ENCODE peak calls at places on chromosomes 11 and 22, in eight cellular contexts. D is lower leg skin, O is body of pancreas, R is testis, B is uterus, L is transverse colon, P is right lobe of liver, T is thyroid gland. W is an unnamed sample.

GRCh38 chr11:16561150-16561549 is 177.3 kb upstream of the C11orf58 start:
- DNase-seq in D (no peak), O (no peak), R (no peak), B (no peak), L (no peak), P (no peak), T (no peak), W (no peak)

GRCh38 chr11:3823303-3823702 is 14.9 kb downstream of the PGAP2 start:
- DNase-seq in D (no peak), O (no peak), R (no peak), B (no peak), L (no peak), P (no peak), T (no peak), W (no peak)

GRCh38 chr11:64044730-64045386 is 9.1 kb downstream of the FLRT1 start:
- DNase-seq in D (no peak), O (peak; percentile 9), R (no peak), B (no peak), L (no peak), P (no peak), T (peak; percentile 65), W (no peak)

GRCh38 chr11:62664405-62665074 is 470 bp downstream of the C11orf98 start:
- DNase-seq in D (no peak), O (peak; percentile 76), R (peak; percentile 50), B (peak; percentile 38), L (peak; percentile 74), P (no peak), T (peak; percentile 64), W (no peak)

GRCh38 chr22:43853328-43853931 is 8.9 kb downstream of the SULT4A1 start:
- DNase-seq in D (peak; percentile 80), O (no peak), R (no peak), B (no peak), L (no peak), P (no peak), T (no peak), W (peak; percentile 43)

GRCh38 chr22:21989049-21989448 is 6.5 kb upstream of the TOP3B start:
- DNase-seq in D (no peak), O (no peak), R (no peak), B (no peak), L (no peak), P (no peak), T (no peak), W (no peak)

GRCh38 chr22:23169032-23169384 is 11.3 kb upstream of the BCR start:
- DNase-seq in D (no peak), O (no peak), R (no peak), B (no peak), L (no peak), P (no peak), T (no peak), W (no peak)

GRCh38 chr11:13907678-13908077 is 54.8 kb upstream of the SPON1 start:
- DNase-seq in D (no peak), O (no peak), R (no peak), B (no peak), L (no peak), P (no peak), T (no peak), W (no peak)

GRCh38 chr11:57325735-57326048 is 940 bp upstream of the TNKS1BP1 start:
- DNase-seq in D (no peak), O (peak; percentile 76), R (peak; percentile 70), B (peak; percentile 71), L (peak; percentile 85), P (no peak), T (peak; percentile 88), W (peak; percentile 81)

GRCh38 chr11:115390441-115390840 is 113.8 kb downstream of the CADM1 start:
- DNase-seq in D (no peak), O (no peak), R (no peak), B (no peak), L (no peak), P (no peak), T (no peak), W (no peak)

GRCh38 chr11:115391598-115391997 is 112.6 kb downstream of the CADM1 start:
- DNase-seq in D (no peak), O (no peak), R (no peak), B (no peak), L (no peak), P (no peak), T (no peak), W (no peak)

GRCh38 chr11:115385211-115385610 is 119.0 kb downstream of the CADM1 start:
- DNase-seq in D (no peak), O (no peak), R (no peak), B (no peak), L (no peak), P (no peak), T (no peak), W (no peak)

GRCh38 chr11:115391162-115391561 is 113.1 kb downstream of the CADM1 start:
- DNase-seq in D (no peak), O (no peak), R (no peak), B (no peak), L (no peak), P (no peak), T (no peak), W (no peak)

DNA sequence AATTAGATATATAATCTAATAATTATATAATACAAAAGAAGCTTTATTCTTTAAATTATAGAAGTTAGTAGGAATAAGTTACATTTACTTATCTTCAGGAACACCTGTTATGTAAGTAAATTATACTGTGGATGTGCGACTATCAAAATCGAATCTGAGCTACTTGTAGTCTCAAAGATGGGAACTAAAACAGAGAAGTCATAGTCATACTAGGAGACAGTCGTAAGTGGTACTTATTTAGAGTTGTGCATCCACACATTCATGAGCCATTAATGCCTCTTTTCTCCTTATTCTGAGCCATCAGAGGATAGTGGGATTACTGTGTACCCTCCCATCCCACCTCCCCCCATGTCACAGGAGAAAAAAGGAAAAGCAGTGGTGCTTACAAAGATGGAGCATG is 114.4 kb downstream of the CADM1 start:
- DNase-seq in D (no peak), O (no peak), R (no peak), B (no peak), L (no peak), P (no peak), T (no peak), W (no peak)
- TF ChIP-seq POLR2A in D (no peak), O (no peak), R (no peak), B (no peak), L (no peak), P (no peak), T (no peak), W (no peak)

GRCh38 chr22:28656156-28656555 is 23.5 kb downstream of the TTC28 start:
- DNase-seq in D (no peak), O (no peak), R (no peak), B (no peak), L (no peak), P (no peak), T (no peak), W (no peak)
- TF ChIP-seq CTCF in D (no peak), O (no peak), R (no peak), B (no peak), L (no peak), P (no peak), T (no peak), W (no peak)

DNA sequence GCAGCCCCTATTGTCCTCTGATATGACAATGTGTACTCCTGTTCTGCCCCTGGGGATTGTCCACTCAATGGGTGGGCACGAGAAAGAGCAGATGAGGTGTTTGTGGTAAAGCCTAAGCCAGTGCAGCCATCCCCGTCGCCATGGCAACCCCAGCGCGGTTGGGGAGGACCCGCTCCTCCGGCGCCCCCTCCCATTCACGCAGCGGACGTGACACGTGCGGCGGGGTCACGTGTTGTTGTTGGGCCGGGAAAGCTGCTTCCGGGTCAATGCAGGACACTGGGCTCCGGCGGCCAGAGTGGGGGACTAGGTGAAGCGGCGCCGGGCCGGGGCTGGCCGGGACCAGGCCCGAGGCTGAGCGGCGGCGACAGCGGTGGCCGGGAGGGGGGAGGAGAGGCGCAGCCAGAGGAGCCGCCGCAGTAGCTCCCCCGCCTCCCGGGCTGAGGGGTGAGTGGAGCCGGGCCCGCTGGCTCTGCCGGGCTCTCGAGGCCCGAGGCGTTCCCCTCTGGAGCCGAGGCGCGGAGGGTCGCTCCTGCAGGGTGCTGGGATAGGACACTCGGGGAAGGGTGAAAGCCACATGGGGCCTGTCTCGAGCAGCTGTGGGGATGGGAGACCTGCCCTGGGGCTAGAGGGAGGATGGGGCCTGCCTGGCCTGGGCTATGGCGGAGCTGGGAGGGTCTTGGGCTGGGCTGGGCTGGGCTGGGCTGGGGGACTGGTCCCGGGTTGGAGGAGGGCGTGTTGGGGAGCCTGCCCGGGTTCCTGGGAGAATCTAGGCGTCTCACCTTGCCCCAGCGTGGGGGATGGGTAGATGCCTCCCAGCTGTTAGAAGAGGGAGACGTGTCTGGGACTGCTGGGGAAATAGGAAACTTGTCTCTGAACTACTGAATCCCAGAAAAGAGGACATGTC is at the start of gene TBCEL:
- DNase-seq in D (peak; percentile 95), O (peak; percentile 89), R (peak; percentile 97), B (peak; percentile 76), L (peak; percentile 83), P (peak; percentile 88), T (peak; percentile 91), W (peak; percentile 86)
- TF ChIP-seq POLR2A in D (no peak), O (no peak), R (no peak), B (peak; percentile 11), L (no peak), P (no peak), T (no peak), W (no peak)

DNA sequence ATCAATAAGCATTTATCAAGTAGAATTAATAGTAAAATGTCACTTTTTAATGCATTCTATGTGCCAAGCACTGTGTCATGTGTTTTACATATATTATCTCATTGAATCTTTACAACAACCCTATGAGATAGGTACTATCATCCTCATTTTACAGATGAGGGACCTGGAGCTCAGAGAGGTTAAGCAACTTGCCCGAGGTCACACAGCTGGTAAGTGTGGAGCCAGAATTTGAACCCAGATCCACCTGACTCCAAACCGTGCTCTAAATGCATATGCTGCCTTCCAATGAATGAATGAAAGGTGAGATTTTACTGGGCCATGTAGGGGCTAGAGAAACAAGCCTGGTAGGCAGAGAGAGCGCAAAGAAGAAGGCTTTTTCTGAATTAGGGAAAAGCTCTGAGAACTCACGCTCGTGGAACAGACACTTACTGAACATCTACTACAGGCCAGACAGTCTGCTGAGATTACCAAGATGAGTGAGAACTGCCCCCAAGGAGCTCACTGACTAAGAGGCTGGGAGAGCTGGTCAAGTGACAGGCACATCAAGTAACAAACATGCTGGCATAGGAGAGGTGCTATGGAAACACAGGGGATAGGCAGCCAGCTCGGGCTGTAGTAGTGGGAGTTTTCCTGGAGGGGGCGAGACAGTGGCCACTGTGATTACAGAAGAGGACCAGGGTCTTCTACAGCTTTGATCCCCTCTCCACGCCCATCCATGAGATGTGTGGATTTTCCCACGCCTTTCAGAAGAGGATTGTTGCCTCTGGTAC is 4.4 kb downstream of the ABCG4 start:
- DNase-seq in D (no peak), O (no peak), R (no peak), B (no peak), L (no peak), P (no peak), T (no peak), W (no peak)
- TF ChIP-seq CTCF in D (no peak), O (no peak), R (no peak), B (no peak), L (no peak), P (no peak), T (no peak), W (no peak)

W was measured in Peyer's patch.